ENCODE peak calls at places on chromosomes 5 and 9, in five cellular contexts. A is GM12878, M is SK-N-SH, F is H1, X is HepG2. B is an unnamed sample.

GRCh38 chr9:112065781-112066606 is 109.1 kb downstream of the SUSD1 start:
- DNase-seq in A (no peak), M (no peak), F (no peak), X (no peak), B (no peak)

GRCh38 chr5:65883461-65883860 is 42.9 kb upstream of the ERBIN start:
- DNase-seq in A (no peak), M (no peak), F (no peak), X (no peak), B (no peak)

GRCh38 chr9:136694163-136694864 is 7.1 kb upstream of the AGPAT2 start:
- DNase-seq in A (no peak), M (peak), F (no peak), X (peak), B (peak)

GRCh38 chr5:51138164-51138563 is 245.1 kb upstream of the ISL1 start:
- DNase-seq in A (no peak), M (no peak), F (no peak), X (no peak), B (no peak)

GRCh38 chr5:150544606-150545219 is 36.8 kb downstream of the NDST1 start:
- DNase-seq in A (peak), M (peak), F (peak), X (peak), B (peak)

GRCh38 chr9:85666086-85666485 is 75.7 kb downstream of the AGTPBP1 start:
- DNase-seq in A (no peak), M (no peak), F (no peak), X (no peak), B (no peak)

GRCh38 chr5:9655641-9656040 is 25.5 kb upstream of the TAS2R1 start:
- DNase-seq in A (no peak), M (no peak), F (no peak), X (no peak), B (no peak)

GRCh38 chr5:174098694-174099093 is 53.2 kb downstream of the NSG2 start:
- DNase-seq in A (no peak), M (no peak), F (no peak), X (no peak), B (no peak)

GRCh38 chr5:10595678-10596309 is 31.9 kb downstream of the ANKRD33B start:
- DNase-seq in A (no peak), M (no peak), F (no peak), X (peak), B (no peak)

GRCh38 chr5:129172561-129172960 is 78.0 kb downstream of the ISOC1 start:
- DNase-seq in A (no peak), M (peak), F (no peak), X (no peak), B (no peak)

GRCh38 chr5:90506221-90506620 is 23.2 kb downstream of the LYSMD3 start:
- DNase-seq in A (no peak), M (no peak), F (no peak), X (no peak), B (no peak)

GRCh38 chr5:116492016-116492623 is 82.5 kb downstream of the SEMA6A start:
- DNase-seq in A (no peak), M (no peak), F (no peak), X (peak), B (no peak)

DNA sequence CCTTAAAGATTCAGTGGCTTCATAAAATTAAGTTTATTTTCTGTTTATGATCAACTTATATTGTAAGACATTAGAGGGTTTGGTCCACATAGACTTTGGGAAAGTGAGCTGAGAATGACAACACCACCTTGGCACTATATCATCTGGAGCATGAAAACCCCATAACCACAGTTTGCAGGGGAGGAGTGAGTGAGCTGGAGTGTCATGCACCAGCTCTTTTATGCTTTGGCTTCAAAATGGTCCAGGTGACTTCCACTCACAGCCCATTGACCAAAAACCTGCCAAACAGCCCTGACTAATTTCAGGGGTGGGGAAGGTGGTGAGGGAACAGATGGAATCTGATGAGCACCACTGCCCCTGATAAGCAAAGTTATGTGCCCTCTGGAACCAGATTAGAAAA is 295.8 kb downstream of the DMRTA1 start:
- DNase-seq in A (no peak), M (no peak), F (no peak), X (no peak), B (no peak)
- TF ChIP-seq TAF1 in A (no peak), M (no peak), F (no peak), X (no peak), B (no peak)

GRCh38 chr9:114423181-114423580 is 35.4 kb upstream of the AKNA start:
- DNase-seq in A (no peak), M (no peak), F (no peak), X (no peak), B (no peak)

GRCh38 chr9:114418053-114418452 is 30.3 kb upstream of the AKNA start:
- DNase-seq in A (no peak), M (no peak), F (no peak), X (no peak), B (no peak)

GRCh38 chr9:114417511-114417910 is 29.7 kb upstream of the AKNA start:
- DNase-seq in A (no peak), M (no peak), F (no peak), X (no peak), B (no peak)

GRCh38 chr9:114421147-114421546 is 33.4 kb upstream of the AKNA start:
- DNase-seq in A (no peak), M (no peak), F (no peak), X (no peak), B (no peak)

GRCh38 chr9:114419796-114420195 is 32.0 kb upstream of the AKNA start:
- DNase-seq in A (no peak), M (no peak), F (no peak), X (no peak), B (no peak)
- TF ChIP-seq TAF1 in A (no peak), M (no peak), F (no peak), X (no peak), B (no peak)

DNA sequence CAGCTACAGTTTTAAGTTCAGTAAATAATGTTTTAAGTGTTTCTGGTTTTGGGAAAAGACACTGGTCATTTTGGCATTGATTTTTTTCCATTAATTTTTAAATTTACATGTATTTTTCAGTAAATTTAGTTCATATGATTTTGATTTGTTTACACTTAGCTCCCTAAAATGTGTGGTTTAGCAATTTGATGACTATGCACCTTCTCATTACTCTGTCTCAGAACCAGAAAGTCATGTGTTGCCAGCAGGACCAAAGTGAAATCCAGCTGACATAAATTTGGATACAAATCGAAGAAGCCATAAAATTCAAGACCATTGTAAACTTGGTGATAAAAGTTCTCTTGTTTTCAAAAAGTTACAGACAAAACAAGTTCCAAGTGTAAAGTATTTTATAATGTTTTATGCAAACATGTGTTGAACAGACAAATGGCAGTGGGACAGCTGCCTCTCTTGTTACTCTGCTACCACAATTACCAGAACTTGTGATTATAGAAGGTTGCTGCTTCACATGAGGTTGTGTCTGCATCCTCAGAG is 354.8 kb downstream of the NR2F1-AS1 start:
- DNase-seq in A (no peak), M (no peak), F (no peak), X (no peak), B (no peak)
- TF ChIP-seq TAF1 in A (no peak), M (no peak), F (no peak), X (no peak), B (no peak)

DNA sequence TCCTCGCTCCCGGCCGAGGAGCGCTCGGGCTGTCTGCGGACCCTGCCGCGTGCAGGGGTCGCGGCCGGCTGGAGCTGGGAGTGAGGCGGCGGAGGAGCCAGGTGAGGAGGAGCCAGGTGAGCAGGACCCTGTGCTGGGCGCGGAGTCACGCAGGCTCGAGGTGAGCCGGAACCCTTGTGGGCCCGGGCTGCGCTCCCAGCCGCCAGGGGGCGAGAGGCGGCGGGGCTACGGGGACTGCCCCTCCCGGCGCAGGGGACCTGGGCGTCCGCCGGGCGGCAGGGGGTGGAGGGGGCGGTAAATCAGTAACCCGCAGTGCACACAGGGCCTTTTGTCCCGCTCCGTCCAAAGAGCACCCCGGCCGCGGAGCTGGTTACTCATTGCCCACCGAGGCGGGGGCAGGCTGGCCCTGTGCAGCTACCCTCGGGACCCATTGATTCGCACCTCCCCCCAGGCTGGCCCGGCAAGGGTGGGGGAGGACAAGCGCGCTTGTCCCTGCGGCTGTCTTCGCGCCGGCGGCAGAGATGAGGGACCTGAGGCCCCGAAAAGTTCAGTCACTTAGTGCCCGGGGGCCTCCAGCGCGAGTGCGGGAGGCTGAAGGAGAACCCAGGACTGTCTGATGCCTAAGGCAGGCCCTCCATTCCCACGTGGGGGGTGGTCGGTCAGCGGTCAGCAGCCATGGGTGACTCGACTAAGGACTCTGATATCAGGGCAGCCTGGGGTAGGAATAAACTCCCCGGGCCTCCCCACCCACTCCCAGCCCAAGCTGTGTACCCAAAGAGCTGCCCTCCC is 397 bp downstream of the FGFR4 start:
- DNase-seq in A (peak), M (peak), F (peak), X (peak), B (peak)
- TF ChIP-seq TAF1 in A (no peak), M (no peak), F (peak), X (peak), B (no peak)

DNA sequence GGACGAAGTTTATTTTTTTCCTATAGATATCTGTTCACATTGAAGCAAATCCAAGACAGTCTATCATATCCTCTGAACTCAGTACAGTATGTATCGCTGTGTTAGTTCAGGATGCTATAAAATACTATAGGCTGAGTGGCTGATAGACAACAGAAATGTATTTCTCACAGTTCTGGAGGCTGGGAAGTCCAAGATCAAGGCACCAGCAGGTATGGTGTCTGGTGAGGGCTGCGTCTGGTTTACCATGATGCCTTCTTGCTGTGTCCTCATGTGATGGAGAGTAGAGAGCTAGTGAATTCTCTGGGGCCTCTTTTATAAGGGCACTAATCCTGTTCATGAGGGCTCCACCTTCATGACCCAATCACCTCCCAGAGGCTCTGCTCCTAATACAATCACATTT is 46.3 kb upstream of the GADD45G start:
- DNase-seq in A (no peak), M (no peak), F (no peak), X (no peak), B (no peak)
- TF ChIP-seq TAF1 in A (no peak), M (no peak), F (no peak), X (no peak), B (no peak)

DNA sequence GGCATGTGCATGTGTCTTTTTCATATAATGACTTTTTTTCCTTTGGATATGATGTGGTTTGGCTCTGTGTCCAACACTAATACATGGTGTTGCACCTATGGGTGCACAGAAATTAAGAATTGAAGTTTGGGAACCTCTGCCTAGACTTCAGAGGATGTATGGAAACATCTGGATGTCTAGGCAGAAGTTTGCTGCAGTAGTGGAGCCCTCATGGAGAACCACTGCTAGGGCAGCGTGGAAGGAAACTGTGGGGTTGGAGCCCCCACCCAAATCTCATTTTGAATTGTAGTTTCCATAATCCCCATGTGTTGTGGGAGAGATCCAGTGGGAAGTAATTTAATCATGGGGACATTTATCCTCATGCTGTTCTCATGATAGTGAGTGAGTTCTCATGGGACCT is 235.0 kb upstream of the TRPC7 start:
- DNase-seq in A (no peak), M (no peak), F (no peak), X (no peak), B (no peak)
- TF ChIP-seq TAF1 in A (no peak), M (no peak), F (no peak), X (no peak), B (no peak)

B was measured in GM12892.